ENCODE peak calls at places on chromosomes 12 and 14, in six cellular contexts. One of them, this sample, is unnamed.

GRCh38 chr14:100306256-100306505 is at the start of gene SLC25A29:
- DNase-seq in right lobe of liver: no peak
- DNase-seq in aorta: no peak
- DNase-seq in hepatocyte: no peak
- DNase-seq in PC-9: no peak
- DNase-seq in endodermal cell: no peak
- DNase-seq in this sample: no peak

GRCh38 chr12:10590976-10591375 is 22.4 kb downstream of the MAGOHB start:
- DNase-seq in aorta: no peak
- DNase-seq in PC-9: no peak
- DNase-seq in hepatocyte: no peak
- DNase-seq in right lobe of liver: no peak
- DNase-seq in endodermal cell: no peak
- DNase-seq in this sample: no peak

GRCh38 chr14:76377675-76378074 is 1.7 kb downstream of the ESRRB start:
- DNase-seq in endodermal cell: no peak
- DNase-seq in PC-9: no peak
- DNase-seq in aorta: no peak
- DNase-seq in hepatocyte: no peak
- DNase-seq in right lobe of liver: no peak
- DNase-seq in this sample: no peak

GRCh38 chr12:122749569-122750332 is 2.9 kb upstream of the DENR start:
- DNase-seq in aorta: no peak
- DNase-seq in endodermal cell: peak; percentile 80
- DNase-seq in PC-9: no peak
- DNase-seq in right lobe of liver: no peak
- DNase-seq in hepatocyte: no peak
- DNase-seq in this sample: no peak

GRCh38 chr12:122086641-122087285 is 8.2 kb downstream of the MLXIP start:
- DNase-seq in right lobe of liver: no peak
- DNase-seq in PC-9: no peak
- DNase-seq in aorta: peak; percentile 60
- DNase-seq in endodermal cell: no peak
- DNase-seq in hepatocyte: no peak
- DNase-seq in this sample: no peak

GRCh38 chr14:89190779-89191513 is 226.1 kb downstream of the FOXN3 start:
- DNase-seq in aorta: no peak
- DNase-seq in PC-9: no peak
- DNase-seq in right lobe of liver: no peak
- DNase-seq in hepatocyte: no peak
- DNase-seq in endodermal cell: no peak
- DNase-seq in this sample: no peak

GRCh38 chr14:76772300-76773187 is 11.3 kb downstream of the VASH1 start:
- DNase-seq in PC-9: no peak
- DNase-seq in hepatocyte: peak; percentile 65
- DNase-seq in endodermal cell: peak; percentile 83
- DNase-seq in aorta: peak; percentile 74
- DNase-seq in right lobe of liver: peak; percentile 67
- DNase-seq in this sample: no peak

GRCh38 chr12:109541412-109541725 is 31.9 kb downstream of the MMAB start:
- DNase-seq in endodermal cell: no peak
- DNase-seq in hepatocyte: no peak
- DNase-seq in aorta: no peak
- DNase-seq in PC-9: no peak
- DNase-seq in right lobe of liver: no peak
- DNase-seq in this sample: no peak

GRCh38 chr12:26737487-26738030 is 95.4 kb downstream of the ITPR2 start:
- DNase-seq in hepatocyte: no peak
- DNase-seq in aorta: no peak
- DNase-seq in right lobe of liver: no peak
- DNase-seq in endodermal cell: no peak
- DNase-seq in PC-9: no peak
- DNase-seq in this sample: no peak

GRCh38 chr14:30272848-30273563 is 286.0 kb upstream of the G2E3 start:
- DNase-seq in aorta: no peak
- DNase-seq in PC-9: no peak
- DNase-seq in endodermal cell: no peak
- DNase-seq in hepatocyte: no peak
- DNase-seq in right lobe of liver: no peak
- DNase-seq in this sample: no peak

GRCh38 chr14:36069535-36069900 is 107.0 kb downstream of the PTCSC3 start:
- DNase-seq in PC-9: no peak
- DNase-seq in right lobe of liver: peak; percentile 26
- DNase-seq in endodermal cell: peak; percentile 80
- DNase-seq in aorta: no peak
- DNase-seq in hepatocyte: peak; percentile 58
- DNase-seq in this sample: peak; percentile 26

GRCh38 chr14:81350344-81351096 is 49.6 kb downstream of the STON2 start:
- DNase-seq in aorta: no peak
- DNase-seq in hepatocyte: no peak
- DNase-seq in PC-9: no peak
- DNase-seq in endodermal cell: no peak
- DNase-seq in right lobe of liver: no peak
- DNase-seq in this sample: no peak

GRCh38 chr12:42887657-42888056 is 298.1 kb upstream of the PRICKLE1 start:
- DNase-seq in aorta: no peak
- DNase-seq in endodermal cell: no peak
- DNase-seq in hepatocyte: no peak
- DNase-seq in right lobe of liver: no peak
- DNase-seq in PC-9: no peak
- DNase-seq in this sample: no peak

GRCh38 chr12:41476499-41476898 is 288.4 kb downstream of the PDZRN4 start:
- DNase-seq in aorta: no peak
- DNase-seq in hepatocyte: no peak
- DNase-seq in endodermal cell: no peak
- DNase-seq in PC-9: no peak
- DNase-seq in right lobe of liver: no peak
- DNase-seq in this sample: no peak

GRCh38 chr12:50099302-50100008 is 4.4 kb upstream of the GPD1 start:
- DNase-seq in hepatocyte: no peak
- DNase-seq in aorta: no peak
- DNase-seq in endodermal cell: no peak
- DNase-seq in PC-9: no peak
- DNase-seq in right lobe of liver: no peak
- DNase-seq in this sample: no peak

GRCh38 chr14:61997146-61997545 is 234.9 kb downstream of the SNAPC1 start:
- DNase-seq in right lobe of liver: no peak
- DNase-seq in PC-9: no peak
- DNase-seq in aorta: no peak
- DNase-seq in hepatocyte: no peak
- DNase-seq in endodermal cell: no peak
- DNase-seq in this sample: no peak

GRCh38 chr12:96225994-96226399 is 31.8 kb downstream of the ELK3 start:
- DNase-seq in endodermal cell: no peak
- DNase-seq in PC-9: no peak
- DNase-seq in right lobe of liver: peak; percentile 83
- DNase-seq in hepatocyte: peak; percentile 43
- DNase-seq in aorta: no peak
- DNase-seq in this sample: no peak

GRCh38 chr12:57416039-57416996 is 14.5 kb downstream of the R3HDM2 start:
- DNase-seq in aorta: no peak
- DNase-seq in endodermal cell: no peak
- DNase-seq in right lobe of liver: no peak
- DNase-seq in PC-9: no peak
- DNase-seq in hepatocyte: no peak
- DNase-seq in this sample: no peak

GRCh38 chr12:121596526-121596925 is 15.7 kb upstream of the KDM2B start:
- DNase-seq in endodermal cell: no peak
- DNase-seq in right lobe of liver: no peak
- DNase-seq in hepatocyte: no peak
- DNase-seq in aorta: no peak
- DNase-seq in PC-9: no peak
- DNase-seq in this sample: no peak

GRCh38 chr14:91351508-91351853 is 66.1 kb downstream of the CCDC88C start:
- DNase-seq in endodermal cell: no peak
- DNase-seq in aorta: no peak
- DNase-seq in PC-9: no peak
- DNase-seq in hepatocyte: no peak
- DNase-seq in right lobe of liver: no peak
- DNase-seq in this sample: no peak

GRCh38 chr14:64760916-64761315 is 56.7 kb downstream of the PLEKHG3 start:
- DNase-seq in PC-9: no peak
- DNase-seq in hepatocyte: no peak
- DNase-seq in endodermal cell: no peak
- DNase-seq in right lobe of liver: no peak
- DNase-seq in aorta: no peak
- DNase-seq in this sample: no peak

GRCh38 chr14:48943913-48944312 is 642.3 kb downstream of the RPS29 start:
- DNase-seq in PC-9: no peak
- DNase-seq in endodermal cell: no peak
- DNase-seq in hepatocyte: no peak
- DNase-seq in aorta: no peak
- DNase-seq in right lobe of liver: no peak
- DNase-seq in this sample: no peak

GRCh38 chr12:104671407-104672095 is 214.8 kb downstream of the CHST11 start:
- DNase-seq in right lobe of liver: peak; percentile 90
- DNase-seq in endodermal cell: peak; percentile 81
- DNase-seq in aorta: peak; percentile 96
- DNase-seq in hepatocyte: peak; percentile 73
- DNase-seq in PC-9: peak; percentile 97
- DNase-seq in this sample: peak; percentile 80

GRCh38 chr12:22700126-22700525 is 75.2 kb downstream of the ETNK1 start:
- DNase-seq in PC-9: no peak
- DNase-seq in endodermal cell: no peak
- DNase-seq in hepatocyte: peak; percentile 26
- DNase-seq in aorta: no peak
- DNase-seq in right lobe of liver: no peak
- DNase-seq in this sample: no peak

GRCh38 chr14:73973497-73973896 is 23.4 kb downstream of the COQ6 start:
- DNase-seq in endodermal cell: no peak
- DNase-seq in PC-9: no peak
- DNase-seq in right lobe of liver: no peak
- DNase-seq in aorta: no peak
- DNase-seq in hepatocyte: no peak
- DNase-seq in this sample: no peak

GRCh38 chr12:95919110-95919509 is 23.3 kb downstream of the CCDC38 start:
- DNase-seq in PC-9: no peak
- DNase-seq in endodermal cell: no peak
- DNase-seq in aorta: no peak
- DNase-seq in right lobe of liver: no peak
- DNase-seq in hepatocyte: no peak
- DNase-seq in this sample: no peak

GRCh38 chr12:51755251-51755650 is 93.3 kb downstream of the FIGNL2 start:
- DNase-seq in aorta: no peak
- DNase-seq in hepatocyte: no peak
- DNase-seq in right lobe of liver: no peak
- DNase-seq in PC-9: no peak
- DNase-seq in endodermal cell: no peak
- DNase-seq in this sample: no peak

GRCh38 chr12:42892702-42893101 is 303.2 kb upstream of the PRICKLE1 start:
- DNase-seq in endodermal cell: no peak
- DNase-seq in PC-9: no peak
- DNase-seq in right lobe of liver: no peak
- DNase-seq in hepatocyte: no peak
- DNase-seq in aorta: no peak
- DNase-seq in this sample: no peak

GRCh38 chr14:104091061-104091926 is 5.8 kb downstream of the ASPG start:
- DNase-seq in hepatocyte: no peak
- DNase-seq in aorta: peak; percentile 57
- DNase-seq in endodermal cell: peak; percentile 43
- DNase-seq in right lobe of liver: peak; percentile 76
- DNase-seq in PC-9: no peak
- DNase-seq in this sample: no peak

DNA sequence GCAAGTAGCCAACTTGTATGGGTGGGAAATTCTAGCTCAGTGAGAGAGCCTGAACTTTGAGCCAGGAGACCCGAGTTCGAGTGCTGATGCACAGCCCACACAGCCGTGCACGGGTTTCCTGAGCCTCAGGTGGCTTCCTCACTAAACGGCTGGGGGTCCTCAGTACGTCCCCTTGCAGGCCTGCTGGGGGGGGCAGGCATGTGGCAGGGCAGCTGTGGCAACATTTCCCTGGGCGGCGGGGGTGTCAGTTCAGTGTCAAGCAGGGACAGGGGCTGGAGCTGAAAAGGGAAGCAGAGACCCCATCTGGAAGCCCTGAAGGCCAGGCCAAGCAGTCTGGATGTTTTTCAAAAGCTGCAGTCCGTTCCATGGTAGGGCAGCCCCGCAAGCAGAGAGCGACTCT is 14.6 kb upstream of the DIO3 start:
- DNase-seq in hepatocyte: no peak
- DNase-seq in right lobe of liver: no peak
- DNase-seq in endodermal cell: no peak
- DNase-seq in PC-9: no peak
- DNase-seq in aorta: no peak
- DNase-seq in this sample: no peak
- H3K27ac ChIP-seq in hepatocyte: no peak overlapping the region
- H3K27ac ChIP-seq in right lobe of liver: no peak overlapping the region
- H3K27ac ChIP-seq in endodermal cell: no peak overlapping the region
- H3K27ac ChIP-seq in PC-9: no peak overlapping the region
- H3K27ac ChIP-seq in aorta: no peak overlapping the region
- H3K27ac ChIP-seq in this sample: no peak overlapping the region

DNA sequence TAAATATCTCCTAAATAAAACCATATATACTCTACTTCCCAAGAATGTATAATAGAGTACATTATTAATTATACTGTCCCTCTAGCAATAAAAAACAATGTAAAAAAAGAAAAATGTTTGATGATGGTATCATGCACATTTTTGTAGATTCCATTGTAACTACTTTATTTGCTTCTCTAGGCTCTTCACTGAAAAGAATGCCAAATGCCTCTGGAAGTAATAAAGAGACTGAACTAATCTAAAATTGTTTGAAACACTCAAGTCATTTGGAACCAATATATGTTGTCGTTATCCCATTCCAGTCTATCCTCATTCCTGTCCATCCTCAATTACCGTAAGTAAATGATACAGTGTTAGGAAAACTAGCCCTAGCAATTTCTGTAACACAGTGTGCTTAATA is 233.6 kb downstream of the C12orf50 start:
- DNase-seq in aorta: no peak
- DNase-seq in right lobe of liver: no peak
- DNase-seq in hepatocyte: no peak
- DNase-seq in endodermal cell: no peak
- DNase-seq in PC-9: no peak
- DNase-seq in this sample: no peak
- H3K9me3 ChIP-seq in aorta: no peaks in the 10 kb centered on the region
- H3K9me3 ChIP-seq in right lobe of liver: no peaks in the 10 kb centered on the region
- H3K9me3 ChIP-seq in hepatocyte: no peaks in the 10 kb centered on the region
- H3K9me3 ChIP-seq in endodermal cell: no peaks in the 10 kb centered on the region
- H3K9me3 ChIP-seq in PC-9: no peaks in the 10 kb centered on the region
- H3K9me3 ChIP-seq in this sample: no peaks in the 10 kb centered on the region

GRCh38 chr14:38250316-38250715 is 5.6 kb downstream of the CLEC14A start:
- DNase-seq in aorta: no peak
- DNase-seq in PC-9: no peak
- DNase-seq in hepatocyte: no peak
- DNase-seq in endodermal cell: no peak
- DNase-seq in right lobe of liver: no peak
- DNase-seq in this sample: no peak
- H3K4me3 ChIP-seq in aorta: no peak overlapping the region
- H3K4me3 ChIP-seq in PC-9: no peak overlapping the region
- H3K4me3 ChIP-seq in hepatocyte: no peak overlapping the region
- H3K4me3 ChIP-seq in endodermal cell: no peak overlapping the region
- H3K4me3 ChIP-seq in right lobe of liver: no peak overlapping the region
- H3K4me3 ChIP-seq in this sample: no peak overlapping the region

DNA sequence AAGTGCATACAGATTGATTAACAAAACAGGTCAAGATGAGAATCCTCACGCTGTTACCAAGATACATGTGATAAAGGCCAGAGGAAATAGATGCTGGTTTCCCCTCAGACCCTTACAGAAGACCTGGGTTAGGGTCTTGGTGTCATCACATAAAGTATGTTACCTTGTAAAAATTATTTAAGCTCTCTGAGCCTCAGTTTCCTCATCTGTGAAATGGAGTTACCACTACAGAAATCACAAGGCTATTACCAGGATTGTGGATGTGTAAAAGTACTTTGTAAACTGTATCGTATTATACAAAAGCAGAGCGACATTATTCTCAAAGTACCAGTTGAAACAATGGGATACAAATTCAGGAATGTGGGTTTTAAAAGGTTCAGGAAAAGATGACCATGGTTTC is 14.0 kb downstream of the SAMD4A start:
- DNase-seq in aorta: no peak
- DNase-seq in endodermal cell: no peak
- DNase-seq in hepatocyte: no peak
- DNase-seq in PC-9: no peak
- DNase-seq in right lobe of liver: no peak
- DNase-seq in this sample: no peak
- H3K27ac ChIP-seq in aorta: no peak overlapping the region
- H3K27ac ChIP-seq in endodermal cell: no peak overlapping the region
- H3K27ac ChIP-seq in hepatocyte: no peak overlapping the region
- H3K27ac ChIP-seq in PC-9: no peak overlapping the region
- H3K27ac ChIP-seq in right lobe of liver: no peak overlapping the region
- H3K27ac ChIP-seq in this sample: no peak overlapping the region

This sample was measured in CD4-positive, CD25-positive, alpha-beta regulatory T cell.